ENCODE peak calls at places on chromosomes 6 and 20, in ten cellular contexts. F is choroid plexus epithelial cell, E is astrocyte, R is adrenal gland, M is left ventricle myocardium inferior, A is cardiac fibroblast, Y is GM06990, S is PC-3, O is heart right ventricle, P is right lobe of liver. U is an unnamed sample.

GRCh38 chr6:45677381-45677992 is 299.8 kb upstream of the SUPT3H start:
- DNase-seq in O (peak; percentile 24), R (peak; percentile 54), Y (peak; percentile 50), P (no peak), A (peak; percentile 48), F (peak; percentile 64), E (peak; percentile 64), M (peak; percentile 20), S (peak; percentile 53), U (no peak)

GRCh38 chr20:22974354-22974753 is 60.8 kb upstream of the SSTR4 start:
- DNase-seq in E (no peak), M (no peak), F (peak; percentile 71), A (peak; percentile 56), O (no peak), S (peak; percentile 48), P (no peak), Y (no peak), R (peak; percentile 28), U (peak; percentile 17)

GRCh38 chr20:23517719-23518118 is 26.8 kb downstream of the CST8 start:
- DNase-seq in E (no peak), P (no peak), A (no peak), M (no peak), F (no peak), R (no peak), O (no peak), S (no peak), Y (no peak), U (no peak)

GRCh38 chr6:159858259-159858658 is 32.5 kb upstream of the MAS1 start:
- DNase-seq in F (no peak), O (no peak), P (no peak), R (no peak), S (no peak), M (no peak), E (no peak), A (no peak), Y (no peak), U (no peak)

GRCh38 chr6:71190809-71191208 is 97.8 kb upstream of the OGFRL1 start:
- DNase-seq in O (no peak), F (peak; percentile 72), P (no peak), M (no peak), R (no peak), Y (no peak), A (peak; percentile 76), S (peak; percentile 58), E (no peak), U (peak; percentile 73)

GRCh38 chr6:3306848-3307247 is 48.1 kb downstream of the PSMG4 start:
- DNase-seq in S (no peak), Y (no peak), A (no peak), R (no peak), E (no peak), M (no peak), O (no peak), F (no peak), P (no peak), U (no peak)

GRCh38 chr6:20441921-20442320 is 40.2 kb downstream of the E2F3 start:
- DNase-seq in A (no peak), F (no peak), R (no peak), M (no peak), E (no peak), S (no peak), O (no peak), P (peak; percentile 60), Y (no peak), U (no peak)

GRCh38 chr6:147390909-147391536 is 117.5 kb upstream of the SAMD5 start:
- DNase-seq in E (peak; percentile 4), S (peak; percentile 39), A (peak; percentile 39), M (no peak), O (no peak), Y (no peak), R (peak; percentile 16), F (peak; percentile 64), P (no peak), U (no peak)

GRCh38 chr6:105646391-105646867 is 243.5 kb upstream of the PREP start:
- DNase-seq in F (peak; percentile 5), E (peak; percentile 37), P (no peak), A (peak; percentile 41), O (no peak), S (peak; percentile 41), Y (peak; percentile 81), M (no peak), R (no peak), U (no peak)

GRCh38 chr6:105642708-105643107 is 239.8 kb upstream of the PREP start:
- DNase-seq in O (no peak), M (no peak), S (peak; percentile 39), R (no peak), Y (no peak), A (peak; percentile 17), F (peak; percentile 13), P (no peak), E (peak; percentile 80), U (no peak)

GRCh38 chr6:105645166-105645565 is 242.3 kb upstream of the PREP start:
- DNase-seq in E (no peak), R (no peak), O (no peak), A (no peak), Y (no peak), S (no peak), F (peak; percentile 9), P (no peak), M (no peak), U (peak; percentile 45)

GRCh38 chr6:105645958-105646357 is 243.1 kb upstream of the PREP start:
- DNase-seq in F (no peak), E (no peak), M (no peak), Y (no peak), R (no peak), A (no peak), S (no peak), P (no peak), O (no peak), U (no peak)

GRCh38 chr6:105644073-105644489 is 241.2 kb upstream of the PREP start:
- DNase-seq in Y (no peak), M (no peak), F (peak; percentile 7), O (no peak), S (no peak), P (no peak), R (no peak), E (no peak), A (no peak), U (no peak)
- H3K4me3 ChIP-seq in Y (no peak overlapping the region), M (no peak overlapping the region), F (no peak overlapping the region), O (no peak overlapping the region), S (no peak overlapping the region), P (no peak overlapping the region), R (no peak overlapping the region), E (no peak overlapping the region), A (no peak overlapping the region), U (no peak overlapping the region)

GRCh38 chr20:59412896-59413295 is 112.5 kb downstream of the EDN3 start:
- DNase-seq in O (no peak), S (no peak), F (no peak), M (no peak), E (no peak), R (no peak), Y (no peak), P (no peak), A (no peak), U (no peak)
- TF ChIP-seq CTCF in O (no peak), S (peak; percentile 23), F (no peak), M (no peak), E (no peak), R (no peak), Y (no peak), P (no peak), A (no peak), U (no peak)

GRCh38 chr6:137494281-137494966 is at the start of gene OLIG3:
- DNase-seq in O (no peak), E (no peak), M (no peak), P (no peak), Y (no peak), R (no peak), S (no peak), A (no peak), F (no peak), U (no peak)

GRCh38 chr6:137492771-137493217 is 1.4 kb downstream of the OLIG3 start:
- DNase-seq in R (no peak), S (no peak), A (no peak), F (no peak), O (no peak), E (no peak), P (no peak), M (no peak), Y (no peak), U (no peak)

GRCh38 chr6:137494967-137495595 is 887 bp upstream of the OLIG3 start:
- DNase-seq in E (no peak), R (no peak), S (no peak), M (no peak), A (peak; percentile 11), O (no peak), F (no peak), Y (no peak), P (no peak), U (peak; percentile 8)

GRCh38 chr6:137492289-137492688 is 1.9 kb downstream of the OLIG3 start:
- DNase-seq in Y (no peak), R (no peak), E (no peak), O (no peak), M (no peak), S (no peak), P (no peak), A (no peak), F (no peak), U (no peak)

GRCh38 chr6:137493218-137494038 is 766 bp downstream of the OLIG3 start:
- DNase-seq in E (no peak), O (no peak), P (peak; percentile 50), S (no peak), M (no peak), Y (no peak), R (no peak), F (no peak), A (no peak), U (no peak)
- H3K4me3 ChIP-seq in E (no peak overlapping the region), O (no peak overlapping the region), P (no peak overlapping the region), S (no peak overlapping the region), M (peak overlapping the region; percentile 34), Y (no peak overlapping the region), R (no peak overlapping the region), F (no peak overlapping the region), A (no peak overlapping the region), U (no peak overlapping the region)

GRCh38 chr20:61916318-61916891 is 149.3 kb downstream of the TAF4 start:
- DNase-seq in A (no peak), O (no peak), P (no peak), R (no peak), M (no peak), Y (no peak), E (no peak), F (no peak), S (no peak), U (no peak)

GRCh38 chr20:61919239-61919638 is 146.4 kb downstream of the TAF4 start:
- DNase-seq in A (no peak), M (no peak), E (no peak), R (no peak), P (no peak), Y (no peak), S (no peak), F (no peak), O (no peak), U (no peak)

GRCh38 chr20:61917459-61917858 is 148.2 kb downstream of the TAF4 start:
- DNase-seq in E (no peak), O (no peak), Y (no peak), A (no peak), R (no peak), M (no peak), F (no peak), S (no peak), P (no peak), U (no peak)

GRCh38 chr20:61919675-61920365 is 145.9 kb downstream of the TAF4 start:
- DNase-seq in P (no peak), S (no peak), R (no peak), O (no peak), Y (no peak), M (no peak), F (no peak), A (no peak), E (no peak), U (no peak)

DNA sequence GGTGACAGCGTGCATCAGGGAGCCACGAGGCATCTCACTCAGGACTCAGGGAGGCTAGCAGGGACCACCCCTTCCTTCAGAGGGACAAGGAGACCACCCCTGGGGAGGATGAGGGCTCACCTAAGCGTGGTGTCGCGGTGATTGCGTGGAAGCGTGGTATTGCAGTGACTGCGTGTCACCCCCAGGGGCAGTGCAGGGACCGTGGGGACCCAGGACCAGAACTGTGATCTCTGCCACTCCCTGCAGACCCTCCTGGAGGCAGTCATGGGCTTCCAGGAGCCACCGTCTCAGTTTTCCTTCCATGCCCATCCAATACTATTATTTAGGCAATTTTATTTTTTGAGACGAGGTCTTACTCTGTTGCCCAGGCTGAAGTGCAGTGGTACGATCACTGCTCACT is 147.1 kb downstream of the TAF4 start:
- DNase-seq in F (no peak), S (no peak), P (no peak), Y (no peak), M (no peak), E (no peak), O (no peak), A (no peak), R (no peak), U (no peak)
- TF ChIP-seq CTCF in F (no peak), S (peak; percentile 27), P (no peak), Y (no peak), M (no peak), E (no peak), O (no peak), A (no peak), R (no peak), U (no peak)

U was measured in fibroblast of the aortic adventitia.